ENCODE peak calls at places on chromosome 17, in eight cellular contexts. K is HAP-1; X is heart right ventricle; J is PC-3; A is lower lobe of right lung; R is mucosa of descending colon; W is CD4-positive, alpha-beta memory T cell; Y is heart left ventricle. N is an unnamed sample.

GRCh38 chr17:67050066-67050465 is 5.7 kb downstream of the CACNG1 start:
- DNase-seq in Y (no peak), R (no peak), A (no peak), K (no peak), J (no peak), W (no peak), X (no peak), N (no peak)

GRCh38 chr17:27466748-27467375 is 10.6 kb downstream of the KSR1 start:
- DNase-seq in J (no peak), K (no peak), Y (peak; percentile 30), R (no peak), X (no peak), A (peak; percentile 63), W (no peak), N (no peak)

GRCh38 chr17:75272848-75273184 is 1.8 kb upstream of the MIF4GD start:
- DNase-seq in K (no peak), Y (no peak), W (no peak), J (no peak), R (no peak), A (no peak), X (no peak), N (no peak)

GRCh38 chr17:77779711-77780539 is 178.6 kb upstream of the TNRC6C start:
- DNase-seq in J (no peak), K (no peak), A (no peak), Y (peak; percentile 69), R (no peak), X (peak; percentile 59), W (no peak), N (no peak)

GRCh38 chr17:56351675-56352074 is 198.4 kb downstream of the ANKFN1 start:
- DNase-seq in K (no peak), W (no peak), Y (no peak), A (no peak), R (no peak), J (peak; percentile 19), X (no peak), N (no peak)

GRCh38 chr17:63333869-63334268 is 112.2 kb downstream of the CYB561 start:
- DNase-seq in K (no peak), W (no peak), X (no peak), Y (no peak), R (no peak), A (no peak), J (peak; percentile 85), N (no peak)

GRCh38 chr17:7204828-7205461 is 14.7 kb downstream of the DLG4 start:
- DNase-seq in K (no peak), W (peak; percentile 97), R (peak; percentile 82), Y (peak; percentile 92), J (no peak), A (peak; percentile 91), X (peak; percentile 90), N (peak; percentile 89)

GRCh38 chr17:10063730-10064221 is 134.6 kb downstream of the GAS7 start:
- DNase-seq in K (no peak), R (no peak), J (no peak), Y (peak; percentile 51), W (no peak), A (peak; percentile 70), X (no peak), N (no peak)

GRCh38 chr17:28937044-28937729 is 14.1 kb downstream of the PHF12 start:
- DNase-seq in Y (no peak), X (no peak), A (no peak), W (no peak), J (peak; percentile 44), R (no peak), K (no peak), N (no peak)

GRCh38 chr17:6599364-6599763 is 41.1 kb downstream of the KIAA0753 start:
- DNase-seq in W (no peak), K (no peak), J (no peak), X (no peak), Y (no peak), R (no peak), A (no peak), N (no peak)

GRCh38 chr17:76538281-76538931 is 897 bp upstream of the CYGB start:
- DNase-seq in W (no peak), R (no peak), J (no peak), X (no peak), A (peak; percentile 59), Y (peak; percentile 68), K (no peak), N (no peak)
- H3K4me3 ChIP-seq in W (no peak overlapping the region), R (no peak overlapping the region), J (no peak overlapping the region), X (peak overlapping the region; percentile 53), A (peak overlapping the region; percentile 58), Y (peak overlapping the region; percentile 67), K (no peak overlapping the region), N (peak overlapping the region; percentile 66)

DNA sequence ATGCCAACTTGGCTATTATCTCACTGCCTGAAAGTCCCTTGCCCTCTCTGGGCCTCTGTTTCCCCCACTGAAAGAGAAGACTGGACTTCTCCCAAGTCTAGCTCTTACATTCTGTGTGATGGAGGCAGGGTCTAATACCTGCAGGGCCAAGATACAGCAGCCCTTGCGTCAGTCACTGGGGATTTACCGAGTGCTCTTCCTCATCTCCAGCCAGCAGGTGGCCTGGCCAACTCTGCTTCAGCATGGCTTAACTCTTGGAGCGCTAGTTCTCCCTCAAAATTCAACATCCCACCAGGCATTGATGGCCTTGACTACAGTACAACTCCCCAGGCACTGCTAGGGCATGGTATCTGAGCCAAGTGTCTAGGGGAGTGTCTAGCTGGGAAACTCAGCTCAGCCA is 19.9 kb upstream of the MTMR4 start:
- DNase-seq in X (no peak), A (no peak), Y (no peak), R (no peak), K (no peak), J (no peak), W (no peak), N (no peak)
- H3K4me1 ChIP-seq in X (peaks cover 61% of the 10 kb centered on the region), A (peaks cover 25% of the 10 kb centered on the region), Y (peaks cover 54% of the 10 kb centered on the region), R (peaks cover 8% of the 10 kb centered on the region), K (peaks cover 3% of the 10 kb centered on the region), J (peaks cover 21% of the 10 kb centered on the region), W (peaks cover 11% of the 10 kb centered on the region), N (peaks cover 5% of the 10 kb centered on the region)

GRCh38 chr17:59238904-59239303 is 18.6 kb downstream of the GDPD1 start:
- DNase-seq in K (no peak), W (no peak), Y (no peak), A (no peak), J (no peak), R (no peak), X (no peak), N (no peak)

GRCh38 chr17:59230765-59231164 is 10.5 kb downstream of the GDPD1 start:
- DNase-seq in X (no peak), Y (no peak), R (no peak), A (no peak), J (no peak), W (no peak), K (no peak), N (no peak)

DNA sequence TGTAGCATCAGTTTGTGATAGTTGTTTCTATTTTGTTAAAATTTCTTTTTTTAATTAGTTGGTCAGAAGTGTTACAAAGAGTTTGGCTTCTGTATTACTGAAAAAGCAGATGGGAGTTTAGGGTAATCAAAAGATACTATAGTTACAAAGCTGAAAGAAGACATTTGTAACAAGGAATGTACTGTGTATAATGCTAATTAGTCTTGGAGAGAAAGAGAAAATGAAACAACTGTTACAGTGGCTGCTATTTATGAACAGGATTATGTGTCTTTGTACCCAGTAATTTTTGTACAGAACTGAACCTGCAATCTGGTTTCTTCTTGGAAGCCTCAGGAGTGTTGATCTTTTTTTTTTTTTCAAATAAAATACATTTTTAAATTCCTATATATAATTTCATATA is 14.3 kb downstream of the GDPD1 start:
- DNase-seq in W (no peak), Y (no peak), A (no peak), J (no peak), R (no peak), K (peak; percentile 41), X (no peak), N (no peak)
- H3K4me3 ChIP-seq in W (no peak overlapping the region), Y (no peak overlapping the region), A (no peak overlapping the region), J (no peak overlapping the region), R (no peak overlapping the region), K (no peak overlapping the region), X (no peak overlapping the region), N (no peak overlapping the region)

DNA sequence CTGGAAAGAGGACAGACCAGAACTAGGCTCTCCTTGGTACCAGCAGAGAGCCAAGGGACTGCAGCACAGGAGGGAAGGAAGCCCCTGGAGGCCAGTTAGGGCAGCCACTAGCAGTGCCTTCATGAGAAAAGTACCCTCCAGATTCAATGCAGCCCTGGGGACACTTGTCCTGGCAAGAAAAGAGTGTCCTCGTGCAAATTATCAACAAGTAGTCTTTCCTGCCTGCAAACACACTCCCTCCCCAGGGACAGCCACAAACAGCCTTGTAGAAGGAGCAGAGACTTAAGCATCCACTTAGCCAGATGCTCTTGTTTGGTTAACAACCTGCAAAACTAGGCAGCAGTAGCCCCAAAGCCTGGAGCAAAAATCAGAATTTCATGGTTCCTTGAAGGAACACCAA is 24.3 kb downstream of the CENPV start:
- DNase-seq in X (no peak), R (peak; percentile 18), J (peak; percentile 34), A (no peak), W (no peak), Y (no peak), K (no peak), N (no peak)
- H3K4me1 ChIP-seq in X (peaks cover 6% of the 10 kb centered on the region), R (peaks cover 11% of the 10 kb centered on the region), J (peaks cover 13% of the 10 kb centered on the region), A (peaks cover 5% of the 10 kb centered on the region), W (no peaks in the 10 kb centered on the region), Y (peaks cover 11% of the 10 kb centered on the region), K (no peaks in the 10 kb centered on the region), N (no peaks in the 10 kb centered on the region)

GRCh38 chr17:79793924-79794304 is 3.0 kb downstream of the CBX8 start:
- DNase-seq in A (no peak), R (no peak), X (no peak), K (no peak), Y (no peak), W (no peak), J (no peak), N (no peak)
- H3K4me3 ChIP-seq in A (peak overlapping the region; percentile 42), R (no peak overlapping the region), X (no peak overlapping the region), K (no peak overlapping the region), Y (no peak overlapping the region), W (no peak overlapping the region), J (no peak overlapping the region), N (no peak overlapping the region)

DNA sequence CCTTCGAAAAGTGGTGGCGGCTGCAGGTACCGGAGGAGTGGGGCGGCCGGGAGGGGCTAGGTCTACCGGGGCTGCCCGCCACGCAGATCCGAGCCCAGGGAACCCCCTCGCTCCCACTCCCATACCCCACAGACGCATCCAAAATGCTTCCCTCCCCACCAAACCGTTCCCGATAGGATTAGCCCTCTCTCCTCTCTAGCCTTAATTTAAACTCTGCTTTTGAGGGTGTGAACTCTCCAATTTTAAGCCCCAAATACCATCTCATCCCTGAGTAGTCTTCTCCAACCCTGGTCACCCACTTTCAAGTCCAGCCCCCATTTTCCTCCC is 260 bp upstream of the CXCL16 start:
- DNase-seq in W (no peak), K (no peak), X (no peak), R (no peak), J (no peak), A (no peak), Y (no peak), N (no peak)
- H3K4me1 ChIP-seq in W (peaks cover 19% of the 10 kb centered on the region), K (no peaks in the 10 kb centered on the region), X (peaks cover 17% of the 10 kb centered on the region), R (peaks cover 8% of the 10 kb centered on the region), J (peaks cover 6% of the 10 kb centered on the region), A (peaks cover 15% of the 10 kb centered on the region), Y (peaks cover 11% of the 10 kb centered on the region), N (no peaks in the 10 kb centered on the region)